ENCODE peak calls at places on chromosomes 6 and 20, in nine cellular contexts. A, Q, P, K, E, Y, F, X and D are unnamed samples.

GRCh38 chr6:156976144-156977088 is 199.2 kb downstream of the ARID1B start:
- DNase-seq in Q (no peak), K (no peak), P (no peak), X (no peak), Y (no peak), A (no peak), F (no peak), E (no peak), D (no peak)

GRCh38 chr6:106360410-106360988 is at the start of gene CRYBG1:
- DNase-seq in X (peak; percentile 77), F (peak; percentile 61), P (peak; percentile 38), E (no peak), K (peak; percentile 26), Y (no peak), Q (no peak), A (peak; percentile 46), D (peak; percentile 47)

GRCh38 chr20:24364464-24364863 is 105.0 kb upstream of the SYNDIG1 start:
- DNase-seq in F (no peak), E (no peak), Y (no peak), Q (no peak), X (no peak), P (no peak), K (no peak), A (no peak), D (no peak)

GRCh38 chr20:56826971-56827645 is 198.0 kb downstream of the TFAP2C start:
- DNase-seq in A (peak; percentile 76), K (no peak), X (no peak), P (peak; percentile 16), Y (no peak), E (no peak), Q (peak; percentile 74), F (no peak), D (no peak)

GRCh38 chr6:158233214-158233795 is 65.2 kb downstream of the GTF2H5 start:
- DNase-seq in E (no peak), P (no peak), A (no peak), X (no peak), K (no peak), Y (no peak), Q (no peak), F (no peak), D (no peak)

GRCh38 chr6:166672146-166672545 is 45.1 kb upstream of the RPS6KA2 start:
- DNase-seq in A (no peak), X (no peak), Y (no peak), F (no peak), K (no peak), E (no peak), Q (no peak), P (no peak), D (no peak)

GRCh38 chr6:32839356-32839755 is 817 bp upstream of the TAP2 start:
- DNase-seq in P (no peak), K (no peak), E (no peak), A (no peak), Y (no peak), X (no peak), Q (no peak), F (no peak), D (no peak)

GRCh38 chr6:81241717-81242116 is 510.8 kb downstream of the TENT5A start:
- DNase-seq in Y (no peak), A (no peak), X (no peak), Q (no peak), E (peak; percentile 49), K (no peak), F (peak; percentile 2), P (peak; percentile 4), D (peak; percentile 4)

GRCh38 chr6:107811591-107812218 is 12.4 kb downstream of the SCML4 start:
- DNase-seq in A (no peak), X (no peak), Q (no peak), E (peak; percentile 21), K (no peak), P (peak; percentile 3), Y (no peak), F (no peak), D (no peak)

GRCh38 chr6:129683606-129684322 is 26.2 kb downstream of the ARHGAP18 start:
- DNase-seq in Y (peak; percentile 17), E (peak; percentile 100), Q (peak; percentile 71), P (peak; percentile 86), K (peak; percentile 84), F (peak; percentile 85), X (no peak), A (peak; percentile 84), D (peak; percentile 54)

GRCh38 chr6:6395581-6396197 is 75.2 kb upstream of the F13A1 start:
- DNase-seq in F (no peak), A (no peak), K (peak; percentile 34), Q (no peak), Y (no peak), E (no peak), P (no peak), X (no peak), D (no peak)

GRCh38 chr20:22866757-22867425 is 168.2 kb upstream of the SSTR4 start:
- DNase-seq in E (no peak), A (no peak), F (no peak), Y (no peak), Q (no peak), K (no peak), P (peak; percentile 33), X (no peak), D (no peak)

GRCh38 chr20:49712118-49712517 is 1.6 kb downstream of the B4GALT5 start:
- DNase-seq in K (no peak), Q (no peak), Y (no peak), F (peak; percentile 51), P (no peak), A (no peak), E (no peak), X (no peak), D (no peak)
- TF ChIP-seq POLR2A in K (no peak), Q (no peak), Y (no peak), F (no peak), P (no peak), A (no peak), E (no peak), X (no peak), D (no peak)

GRCh38 chr6:160027931-160028330 is 59.0 kb downstream of the IGF2R start:
- DNase-seq in P (no peak), X (no peak), F (no peak), A (no peak), K (no peak), Y (no peak), Q (no peak), E (no peak), D (no peak)

GRCh38 chr6:160028487-160029275 is 59.8 kb downstream of the IGF2R start:
- DNase-seq in A (no peak), P (no peak), Q (no peak), K (no peak), X (no peak), F (no peak), Y (no peak), E (no peak), D (no peak)

GRCh38 chr6:160031442-160031841 is 62.6 kb downstream of the IGF2R start:
- DNase-seq in F (no peak), Y (no peak), Q (no peak), E (peak; percentile 63), A (no peak), P (no peak), X (no peak), K (no peak), D (no peak)

GRCh38 chr6:160029525-160029924 is 60.6 kb downstream of the IGF2R start:
- DNase-seq in K (no peak), P (no peak), X (no peak), Y (no peak), Q (no peak), E (no peak), F (no peak), A (no peak), D (no peak)

DNA sequence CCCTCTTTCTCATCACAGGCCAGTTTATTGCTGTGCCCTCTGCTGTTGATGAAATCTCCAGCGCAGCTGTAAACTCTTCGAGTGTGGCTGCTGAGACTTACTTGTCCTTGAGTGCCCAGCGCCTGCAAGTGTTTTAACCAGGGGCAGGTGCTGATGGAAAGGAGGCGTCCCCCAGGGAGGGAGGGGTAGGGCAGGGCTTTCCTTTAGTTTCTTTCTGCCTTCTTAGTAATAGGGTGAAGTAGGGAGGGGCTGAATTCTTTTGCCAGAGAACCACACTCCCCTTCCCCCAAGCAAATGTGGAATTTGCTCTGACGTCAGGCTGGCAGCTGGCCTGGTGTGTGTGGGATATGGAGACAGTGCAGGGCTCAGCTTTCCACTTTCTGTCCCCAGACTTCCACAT is 61.2 kb downstream of the IGF2R start:
- DNase-seq in X (peak; percentile 25), K (peak; percentile 91), A (peak; percentile 46), F (no peak), Q (peak; percentile 85), E (peak; percentile 97), P (peak; percentile 6), Y (no peak), D (peak; percentile 20)
- TF ChIP-seq POLR2A in X (no peak), K (no peak), A (no peak), F (no peak), Q (no peak), E (no peak), P (no peak), Y (no peak), D (no peak)

GRCh38 chr20:474581-474980 is 12.2 kb upstream of the TBC1D20 start:
- DNase-seq in X (no peak), Y (no peak), F (no peak), A (no peak), E (peak; percentile 29), Q (no peak), P (no peak), K (no peak), D (no peak)

GRCh38 chr20:472137-472846 is 10.0 kb upstream of the TBC1D20 start:
- DNase-seq in X (no peak), E (no peak), F (no peak), A (no peak), K (no peak), P (no peak), Y (no peak), Q (no peak), D (no peak)

GRCh38 chr20:469746-470490 is 7.6 kb upstream of the TBC1D20 start:
- DNase-seq in A (no peak), P (no peak), E (no peak), X (no peak), Y (no peak), F (no peak), K (no peak), Q (no peak), D (no peak)

GRCh38 chr20:475463-476357 is 13.4 kb upstream of the TBC1D20 start:
- DNase-seq in Q (no peak), Y (no peak), A (no peak), X (no peak), F (no peak), K (no peak), E (no peak), P (no peak), D (no peak)

GRCh38 chr20:472889-473292 is 10.6 kb upstream of the TBC1D20 start:
- DNase-seq in E (no peak), X (no peak), A (no peak), Y (no peak), K (no peak), F (no peak), Q (no peak), P (no peak), D (no peak)
- TF ChIP-seq POLR2A in E (no peak), X (no peak), A (no peak), Y (no peak), K (no peak), F (no peak), Q (no peak), P (no peak), D (no peak)

DNA sequence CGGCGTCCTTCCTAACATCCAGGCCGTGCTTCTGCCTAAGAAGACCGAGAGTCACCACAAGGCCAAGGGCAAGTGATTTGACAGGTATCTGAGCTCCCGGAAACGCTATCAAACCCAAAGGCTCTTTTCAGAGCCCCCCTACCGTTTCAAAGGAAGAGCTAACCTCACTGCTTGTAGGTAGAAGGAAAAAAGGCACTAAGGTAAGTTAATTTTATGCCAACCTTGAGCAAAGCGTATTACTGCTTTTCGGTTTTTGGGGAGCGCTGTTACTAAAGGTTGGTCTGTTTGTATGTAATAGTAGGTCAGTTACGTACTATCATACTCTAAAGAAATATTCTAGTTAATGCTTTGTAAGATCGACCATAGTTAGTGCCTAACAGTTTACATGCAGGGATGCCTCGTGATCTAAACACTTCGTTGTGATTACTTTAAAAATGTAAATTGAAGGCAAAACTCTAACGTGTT is 37.4 kb downstream of the HFE start:
- DNase-seq in X (no peak), Q (no peak), Y (no peak), K (no peak), P (no peak), E (no peak), F (no peak), A (no peak), D (no peak)
- TF ChIP-seq POLR2A in X (no peak), Q (no peak), Y (no peak), K (no peak), P (no peak), E (no peak), F (peak; percentile 84), A (no peak), D (no peak)